ENCODE peak calls at places on chromosomes 16 and 17, in ten cellular contexts. One of them, this sample, is unnamed.

GRCh38 chr16:49000594-49000993 is 281.0 kb downstream of the CBLN1 start:
- DNase-seq in A549: no peak
- DNase-seq in astrocyte of the cerebellum: no peak
- DNase-seq in brain microvascular endothelial cell: no peak
- DNase-seq in epithelial cell of proximal tubule: no peak
- DNase-seq in K562: peak; percentile 43
- DNase-seq in keratinocyte: no peak
- DNase-seq in GM23338: peak; percentile 75
- DNase-seq in tibial artery: no peak
- DNase-seq in tibial nerve: no peak
- DNase-seq in this sample: no peak

GRCh38 chr17:45639297-45639849 is 144.7 kb upstream of the CRHR1 start:
- DNase-seq in A549: no peak
- DNase-seq in astrocyte of the cerebellum: no peak
- DNase-seq in brain microvascular endothelial cell: no peak
- DNase-seq in epithelial cell of proximal tubule: no peak
- DNase-seq in K562: no peak
- DNase-seq in keratinocyte: no peak
- DNase-seq in GM23338: no peak
- DNase-seq in tibial artery: no peak
- DNase-seq in tibial nerve: no peak
- DNase-seq in this sample: no peak

GRCh38 chr16:31215287-31216115 is 1.4 kb downstream of the PYDC1 start:
- DNase-seq in A549: peak; percentile 65
- DNase-seq in astrocyte of the cerebellum: no peak
- DNase-seq in brain microvascular endothelial cell: peak; percentile 16
- DNase-seq in epithelial cell of proximal tubule: no peak
- DNase-seq in K562: peak; percentile 98
- DNase-seq in keratinocyte: no peak
- DNase-seq in GM23338: peak; percentile 95
- DNase-seq in tibial artery: peak; percentile 36
- DNase-seq in tibial nerve: no peak
- DNase-seq in this sample: no peak

GRCh38 chr17:62763891-62764600 is 44.1 kb downstream of the MARCHF10 start:
- DNase-seq in A549: no peak
- DNase-seq in astrocyte of the cerebellum: no peak
- DNase-seq in brain microvascular endothelial cell: no peak
- DNase-seq in epithelial cell of proximal tubule: no peak
- DNase-seq in K562: no peak
- DNase-seq in keratinocyte: no peak
- DNase-seq in GM23338: no peak
- DNase-seq in tibial artery: no peak
- DNase-seq in tibial nerve: no peak
- DNase-seq in this sample: no peak

GRCh38 chr17:67577429-67577828 is 140.3 kb upstream of the NOL11 start:
- DNase-seq in A549: no peak
- DNase-seq in astrocyte of the cerebellum: no peak
- DNase-seq in brain microvascular endothelial cell: no peak
- DNase-seq in epithelial cell of proximal tubule: no peak
- DNase-seq in K562: no peak
- DNase-seq in keratinocyte: no peak
- DNase-seq in GM23338: no peak
- DNase-seq in tibial artery: no peak
- DNase-seq in tibial nerve: no peak
- DNase-seq in this sample: no peak

GRCh38 chr16:53770641-53771040 is 66.7 kb downstream of the FTO start:
- DNase-seq in A549: no peak
- DNase-seq in astrocyte of the cerebellum: no peak
- DNase-seq in brain microvascular endothelial cell: no peak
- DNase-seq in epithelial cell of proximal tubule: no peak
- DNase-seq in K562: no peak
- DNase-seq in keratinocyte: no peak
- DNase-seq in GM23338: no peak
- DNase-seq in tibial artery: no peak
- DNase-seq in tibial nerve: no peak
- DNase-seq in this sample: no peak

GRCh38 chr17:74126179-74126900 is 77.1 kb upstream of the RPL38 start:
- DNase-seq in A549: no peak
- DNase-seq in astrocyte of the cerebellum: no peak
- DNase-seq in brain microvascular endothelial cell: no peak
- DNase-seq in epithelial cell of proximal tubule: no peak
- DNase-seq in K562: no peak
- DNase-seq in keratinocyte: no peak
- DNase-seq in GM23338: no peak
- DNase-seq in tibial artery: no peak
- DNase-seq in tibial nerve: no peak
- DNase-seq in this sample: no peak

GRCh38 chr17:48472485-48473281 is 42.7 kb upstream of the SKAP1 start:
- DNase-seq in A549: peak; percentile 32
- DNase-seq in astrocyte of the cerebellum: no peak
- DNase-seq in brain microvascular endothelial cell: peak; percentile 14
- DNase-seq in epithelial cell of proximal tubule: no peak
- DNase-seq in K562: no peak
- DNase-seq in keratinocyte: peak; percentile 80
- DNase-seq in GM23338: peak; percentile 51
- DNase-seq in tibial artery: no peak
- DNase-seq in tibial nerve: no peak
- DNase-seq in this sample: no peak

GRCh38 chr16:59188029-59188428 is 453.9 kb upstream of the GOT2 start:
- DNase-seq in A549: no peak
- DNase-seq in astrocyte of the cerebellum: no peak
- DNase-seq in brain microvascular endothelial cell: no peak
- DNase-seq in epithelial cell of proximal tubule: no peak
- DNase-seq in K562: no peak
- DNase-seq in keratinocyte: no peak
- DNase-seq in GM23338: no peak
- DNase-seq in tibial artery: no peak
- DNase-seq in tibial nerve: no peak
- DNase-seq in this sample: no peak

GRCh38 chr16:59198487-59198886 is 464.4 kb upstream of the GOT2 start:
- DNase-seq in A549: no peak
- DNase-seq in astrocyte of the cerebellum: no peak
- DNase-seq in brain microvascular endothelial cell: no peak
- DNase-seq in epithelial cell of proximal tubule: no peak
- DNase-seq in K562: no peak
- DNase-seq in keratinocyte: no peak
- DNase-seq in GM23338: no peak
- DNase-seq in tibial artery: no peak
- DNase-seq in tibial nerve: no peak
- DNase-seq in this sample: no peak

GRCh38 chr16:59195242-59195641 is 461.1 kb upstream of the GOT2 start:
- DNase-seq in A549: no peak
- DNase-seq in astrocyte of the cerebellum: no peak
- DNase-seq in brain microvascular endothelial cell: no peak
- DNase-seq in epithelial cell of proximal tubule: no peak
- DNase-seq in K562: no peak
- DNase-seq in keratinocyte: no peak
- DNase-seq in GM23338: no peak
- DNase-seq in tibial artery: no peak
- DNase-seq in tibial nerve: no peak
- DNase-seq in this sample: no peak

DNA sequence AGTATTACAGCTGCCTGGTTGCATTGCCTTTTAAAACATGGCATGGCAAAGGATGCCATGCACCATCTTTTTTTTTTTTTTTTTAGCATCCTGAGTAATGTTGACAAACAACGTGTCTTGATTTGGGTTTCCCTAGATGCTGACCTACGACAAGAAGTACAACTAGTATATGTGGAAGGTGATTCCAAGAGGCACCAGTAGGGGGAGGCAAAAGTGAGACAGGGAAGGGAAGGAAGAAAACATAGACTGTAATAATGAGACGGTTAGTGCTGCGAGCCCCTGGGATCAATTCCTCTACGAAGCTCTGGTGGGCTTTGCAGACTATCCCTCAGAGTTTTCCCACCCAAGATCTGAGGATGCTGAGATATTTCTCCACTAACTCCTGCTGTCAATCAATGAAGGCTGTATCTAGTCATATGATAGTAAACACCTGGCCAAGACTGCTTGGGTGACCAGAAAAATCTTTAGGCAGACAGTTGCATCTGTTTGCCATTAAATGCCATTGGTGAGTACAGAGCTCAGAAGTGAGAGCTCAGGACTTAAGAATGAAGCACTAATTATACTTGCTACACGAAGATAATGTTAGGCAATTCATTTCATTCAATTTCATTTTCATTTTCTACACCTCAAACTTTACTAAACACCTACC is 458.6 kb upstream of the GOT2 start:
- DNase-seq in A549: peak; percentile 42
- DNase-seq in astrocyte of the cerebellum: no peak
- DNase-seq in brain microvascular endothelial cell: peak; percentile 20
- DNase-seq in epithelial cell of proximal tubule: no peak
- DNase-seq in K562: no peak
- DNase-seq in keratinocyte: no peak
- DNase-seq in GM23338: peak; percentile 91
- DNase-seq in tibial artery: no peak
- DNase-seq in tibial nerve: no peak
- DNase-seq in this sample: no peak
- TF ChIP-seq CTCF in A549: peak; percentile 22
- TF ChIP-seq CTCF in astrocyte of the cerebellum: peak; percentile 58
- TF ChIP-seq CTCF in brain microvascular endothelial cell: peak; percentile 64
- TF ChIP-seq CTCF in epithelial cell of proximal tubule: peak; percentile 55
- TF ChIP-seq CTCF in K562: peak; percentile 31
- TF ChIP-seq CTCF in keratinocyte: peak; percentile 28
- TF ChIP-seq CTCF in GM23338: peak; percentile 75
- TF ChIP-seq CTCF in tibial artery: no peak
- TF ChIP-seq CTCF in tibial nerve: peak; percentile 33
- TF ChIP-seq CTCF in this sample: peak; percentile 58

DNA sequence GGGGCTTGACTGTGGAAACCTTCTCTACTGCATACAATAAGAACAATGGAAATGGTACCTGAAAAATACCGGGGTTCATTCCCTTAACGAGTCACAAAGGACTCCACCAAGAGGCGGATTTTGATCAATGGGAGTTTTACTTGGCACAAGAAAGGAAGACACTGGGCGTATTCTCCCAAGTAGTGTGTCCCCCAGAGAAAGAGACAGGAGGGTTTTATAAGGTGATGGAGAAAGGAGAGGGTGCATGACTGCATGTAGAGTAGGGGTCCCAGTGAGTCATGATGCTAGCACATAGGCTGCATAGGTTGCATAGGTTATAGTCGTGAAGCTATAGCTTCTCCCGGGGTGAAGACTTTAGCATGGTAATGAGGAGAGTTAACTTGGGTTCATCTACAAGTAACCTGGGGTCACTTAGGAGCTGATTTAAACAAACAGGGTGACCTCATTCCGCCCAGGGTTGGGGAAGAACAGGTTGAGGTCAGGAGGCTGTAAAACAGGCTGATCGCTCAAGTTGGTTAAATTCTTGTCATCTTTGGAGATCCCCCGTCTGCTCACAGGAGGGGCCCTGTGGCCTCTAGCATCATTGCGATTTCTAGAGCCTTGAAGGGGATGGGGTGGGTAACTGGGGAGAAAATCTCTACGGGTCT is 1.5 kb downstream of the MPV17L start:
- DNase-seq in A549: no peak
- DNase-seq in astrocyte of the cerebellum: no peak
- DNase-seq in brain microvascular endothelial cell: no peak
- DNase-seq in epithelial cell of proximal tubule: no peak
- DNase-seq in K562: no peak
- DNase-seq in keratinocyte: no peak
- DNase-seq in GM23338: no peak
- DNase-seq in tibial artery: no peak
- DNase-seq in tibial nerve: no peak
- DNase-seq in this sample: no peak
- H3K4me3 ChIP-seq in A549: no peak overlapping the region
- H3K4me3 ChIP-seq in astrocyte of the cerebellum: no peak overlapping the region
- H3K4me3 ChIP-seq in brain microvascular endothelial cell: no peak overlapping the region
- H3K4me3 ChIP-seq in epithelial cell of proximal tubule: no peak overlapping the region
- H3K4me3 ChIP-seq in K562: no peak overlapping the region
- H3K4me3 ChIP-seq in keratinocyte: no peak overlapping the region
- H3K4me3 ChIP-seq in GM23338: peak overlapping the region; percentile 69
- H3K4me3 ChIP-seq in tibial artery: no peak overlapping the region
- H3K4me3 ChIP-seq in tibial nerve: no peak overlapping the region
- H3K4me3 ChIP-seq in this sample: no peak overlapping the region

GRCh38 chr17:70608957-70609356 is 439.6 kb downstream of the KCNJ2 start:
- DNase-seq in A549: no peak
- DNase-seq in astrocyte of the cerebellum: no peak
- DNase-seq in brain microvascular endothelial cell: no peak
- DNase-seq in epithelial cell of proximal tubule: no peak
- DNase-seq in K562: no peak
- DNase-seq in keratinocyte: no peak
- DNase-seq in GM23338: no peak
- DNase-seq in tibial artery: no peak
- DNase-seq in tibial nerve: no peak
- DNase-seq in this sample: no peak

GRCh38 chr17:70603226-70603625 is 433.9 kb downstream of the KCNJ2 start:
- DNase-seq in A549: no peak
- DNase-seq in astrocyte of the cerebellum: no peak
- DNase-seq in brain microvascular endothelial cell: no peak
- DNase-seq in epithelial cell of proximal tubule: no peak
- DNase-seq in K562: no peak
- DNase-seq in keratinocyte: no peak
- DNase-seq in GM23338: no peak
- DNase-seq in tibial artery: no peak
- DNase-seq in tibial nerve: no peak
- DNase-seq in this sample: no peak

GRCh38 chr17:70609566-70609965 is 440.2 kb downstream of the KCNJ2 start:
- DNase-seq in A549: no peak
- DNase-seq in astrocyte of the cerebellum: no peak
- DNase-seq in brain microvascular endothelial cell: no peak
- DNase-seq in epithelial cell of proximal tubule: no peak
- DNase-seq in K562: no peak
- DNase-seq in keratinocyte: no peak
- DNase-seq in GM23338: no peak
- DNase-seq in tibial artery: no peak
- DNase-seq in tibial nerve: no peak
- DNase-seq in this sample: no peak

GRCh38 chr17:70608193-70608592 is 438.9 kb downstream of the KCNJ2 start:
- DNase-seq in A549: peak; percentile 20
- DNase-seq in astrocyte of the cerebellum: no peak
- DNase-seq in brain microvascular endothelial cell: no peak
- DNase-seq in epithelial cell of proximal tubule: no peak
- DNase-seq in K562: no peak
- DNase-seq in keratinocyte: no peak
- DNase-seq in GM23338: no peak
- DNase-seq in tibial artery: no peak
- DNase-seq in tibial nerve: no peak
- DNase-seq in this sample: no peak

GRCh38 chr17:70604854-70605253 is 435.5 kb downstream of the KCNJ2 start:
- DNase-seq in A549: peak; percentile 11
- DNase-seq in astrocyte of the cerebellum: no peak
- DNase-seq in brain microvascular endothelial cell: no peak
- DNase-seq in epithelial cell of proximal tubule: no peak
- DNase-seq in K562: no peak
- DNase-seq in keratinocyte: no peak
- DNase-seq in GM23338: peak; percentile 59
- DNase-seq in tibial artery: no peak
- DNase-seq in tibial nerve: no peak
- DNase-seq in this sample: no peak
- TF ChIP-seq CTCF in A549: no peak
- TF ChIP-seq CTCF in astrocyte of the cerebellum: no peak
- TF ChIP-seq CTCF in brain microvascular endothelial cell: peak; percentile 14
- TF ChIP-seq CTCF in epithelial cell of proximal tubule: no peak
- TF ChIP-seq CTCF in K562: no peak
- TF ChIP-seq CTCF in keratinocyte: peak; percentile 22
- TF ChIP-seq CTCF in GM23338: peak; percentile 42
- TF ChIP-seq CTCF in tibial artery: no peak
- TF ChIP-seq CTCF in tibial nerve: no peak
- TF ChIP-seq CTCF in this sample: no peak

GRCh38 chr17:76706817-76707216 is 3.9 kb downstream of the MXRA7 start:
- DNase-seq in A549: no peak
- DNase-seq in astrocyte of the cerebellum: no peak
- DNase-seq in brain microvascular endothelial cell: no peak
- DNase-seq in epithelial cell of proximal tubule: no peak
- DNase-seq in K562: no peak
- DNase-seq in keratinocyte: no peak
- DNase-seq in GM23338: no peak
- DNase-seq in tibial artery: no peak
- DNase-seq in tibial nerve: no peak
- DNase-seq in this sample: no peak

GRCh38 chr17:76707985-76708807 is 2.6 kb downstream of the MXRA7 start:
- DNase-seq in A549: no peak
- DNase-seq in astrocyte of the cerebellum: no peak
- DNase-seq in brain microvascular endothelial cell: no peak
- DNase-seq in epithelial cell of proximal tubule: no peak
- DNase-seq in K562: peak; percentile 58
- DNase-seq in keratinocyte: no peak
- DNase-seq in GM23338: peak; percentile 93
- DNase-seq in tibial artery: no peak
- DNase-seq in tibial nerve: no peak
- DNase-seq in this sample: no peak

GRCh38 chr17:76710863-76711611 is at the start of gene MXRA7:
- DNase-seq in A549: peak; percentile 49
- DNase-seq in astrocyte of the cerebellum: no peak
- DNase-seq in brain microvascular endothelial cell: no peak
- DNase-seq in epithelial cell of proximal tubule: no peak
- DNase-seq in K562: peak; percentile 93
- DNase-seq in keratinocyte: no peak
- DNase-seq in GM23338: peak; percentile 80
- DNase-seq in tibial artery: peak; percentile 66
- DNase-seq in tibial nerve: peak; percentile 65
- DNase-seq in this sample: no peak

GRCh38 chr17:76713765-76714164 is 3.0 kb upstream of the MXRA7 start:
- DNase-seq in A549: no peak
- DNase-seq in astrocyte of the cerebellum: no peak
- DNase-seq in brain microvascular endothelial cell: no peak
- DNase-seq in epithelial cell of proximal tubule: no peak
- DNase-seq in K562: no peak
- DNase-seq in keratinocyte: no peak
- DNase-seq in GM23338: no peak
- DNase-seq in tibial artery: no peak
- DNase-seq in tibial nerve: no peak
- DNase-seq in this sample: no peak

DNA sequence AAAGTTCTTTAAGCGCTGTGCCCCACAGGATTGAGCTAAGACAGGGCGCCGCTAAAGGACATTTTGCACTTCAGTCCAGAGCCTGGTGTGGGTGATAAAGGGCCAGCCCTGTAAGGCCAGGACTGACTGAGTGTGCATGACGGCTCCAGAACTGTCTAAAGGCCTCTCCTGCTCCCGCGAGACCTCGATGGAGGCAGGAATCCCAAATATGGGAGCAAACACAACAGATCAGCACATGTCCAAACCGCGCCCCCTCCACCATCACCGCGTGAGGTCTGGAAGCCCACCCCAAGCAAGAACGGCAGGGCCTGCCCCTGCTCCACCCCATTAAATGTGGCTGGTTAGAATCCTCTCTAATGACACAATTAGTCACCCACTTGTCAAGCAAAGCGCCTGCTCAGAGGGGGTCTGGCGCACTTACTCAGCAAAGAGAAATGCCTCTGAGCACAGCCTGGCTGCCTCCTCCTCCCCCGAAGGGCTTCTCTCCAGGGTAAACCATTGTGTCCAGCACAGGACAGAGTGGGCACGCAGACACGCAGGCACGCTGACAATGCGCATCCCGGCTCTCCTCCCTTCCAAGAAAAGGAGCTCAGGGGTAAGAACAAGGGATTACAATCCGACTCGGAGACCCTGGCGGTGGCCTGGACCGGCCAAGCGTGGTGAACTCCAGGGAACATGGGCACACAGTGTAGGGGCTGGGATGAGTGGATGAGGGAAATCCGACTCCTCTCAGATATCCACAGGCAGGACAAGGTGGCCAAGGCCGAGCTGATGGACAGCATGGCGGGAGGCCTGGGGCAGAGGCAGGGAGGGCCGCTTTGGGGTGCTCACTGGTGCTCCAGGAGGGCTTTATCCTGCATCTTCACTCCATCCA is 1.5 kb downstream of the MXRA7 start:
- DNase-seq in A549: peak; percentile 29
- DNase-seq in astrocyte of the cerebellum: peak; percentile 95
- DNase-seq in brain microvascular endothelial cell: peak; percentile 97
- DNase-seq in epithelial cell of proximal tubule: no peak
- DNase-seq in K562: no peak
- DNase-seq in keratinocyte: no peak
- DNase-seq in GM23338: peak; percentile 42
- DNase-seq in tibial artery: peak; percentile 96
- DNase-seq in tibial nerve: peak; percentile 83
- DNase-seq in this sample: peak; percentile 93
- H3K4me3 ChIP-seq in A549: peak overlapping the region; percentile 60
- H3K4me3 ChIP-seq in astrocyte of the cerebellum: peak overlapping the region; percentile 72
- H3K4me3 ChIP-seq in brain microvascular endothelial cell: peak overlapping the region; percentile 78
- H3K4me3 ChIP-seq in epithelial cell of proximal tubule: peak overlapping the region; percentile 73
- H3K4me3 ChIP-seq in K562: peak overlapping the region; percentile 42
- H3K4me3 ChIP-seq in keratinocyte: peak overlapping the region; percentile 70
- H3K4me3 ChIP-seq in GM23338: peak overlapping the region; percentile 73
- H3K4me3 ChIP-seq in tibial artery: peak overlapping the region; percentile 95
- H3K4me3 ChIP-seq in tibial nerve: peak overlapping the region; percentile 55
- H3K4me3 ChIP-seq in this sample: peak overlapping the region; percentile 84